ENCODE peak calls at places on chromosomes 6 and 20, in four cellular contexts. One of them, this sample, is unnamed.
A peak's percentile ranks its signal among the peaks of the same experiment; 100 is the strongest.

GRCh38 chr6:140653985-140654384 is 1279.5 kb upstream of the CITED2 start:
- DNase-seq in keratinocyte: no peak
- DNase-seq in activated gamma-delta T cell treated with Interleukin-2 at 50 U/mL for 16 hours: no peak
- DNase-seq in fibroblast of villous mesenchyme: no peak
- DNase-seq in this sample: no peak

GRCh38 chr20:33263784-33264183 is 19.2 kb upstream of the BPIFB1 start:
- DNase-seq in fibroblast of villous mesenchyme: no peak
- DNase-seq in keratinocyte: no peak
- DNase-seq in activated gamma-delta T cell treated with Interleukin-2 at 50 U/mL for 16 hours: no peak
- DNase-seq in this sample: no peak

GRCh38 chr20:16574656-16575355 is 1.6 kb upstream of the KIF16B start:
- DNase-seq in keratinocyte: peak; percentile 52
- DNase-seq in activated gamma-delta T cell treated with Interleukin-2 at 50 U/mL for 16 hours: peak; percentile 67
- DNase-seq in fibroblast of villous mesenchyme: peak; percentile 76
- DNase-seq in this sample: peak; percentile 73

GRCh38 chr6:75117701-75118100 is 88.2 kb downstream of the COL12A1 start:
- DNase-seq in fibroblast of villous mesenchyme: no peak
- DNase-seq in keratinocyte: no peak
- DNase-seq in activated gamma-delta T cell treated with Interleukin-2 at 50 U/mL for 16 hours: no peak
- DNase-seq in this sample: no peak

GRCh38 chr6:143405381-143406154 is 44.9 kb downstream of the ADAT2 start:
- DNase-seq in keratinocyte: no peak
- DNase-seq in fibroblast of villous mesenchyme: peak; percentile 42
- DNase-seq in activated gamma-delta T cell treated with Interleukin-2 at 50 U/mL for 16 hours: no peak
- DNase-seq in this sample: no peak

GRCh38 chr6:549901-550300 is 107.0 kb downstream of the HUS1B start:
- DNase-seq in fibroblast of villous mesenchyme: no peak
- DNase-seq in activated gamma-delta T cell treated with Interleukin-2 at 50 U/mL for 16 hours: no peak
- DNase-seq in keratinocyte: no peak
- DNase-seq in this sample: no peak

GRCh38 chr6:116111552-116112528 is 11.2 kb downstream of the NT5DC1 start:
- DNase-seq in fibroblast of villous mesenchyme: peak; percentile 47
- DNase-seq in keratinocyte: no peak
- DNase-seq in activated gamma-delta T cell treated with Interleukin-2 at 50 U/mL for 16 hours: no peak
- DNase-seq in this sample: no peak

GRCh38 chr20:8997720-8998119 is 71.2 kb upstream of the PLCB4 start:
- DNase-seq in keratinocyte: no peak
- DNase-seq in activated gamma-delta T cell treated with Interleukin-2 at 50 U/mL for 16 hours: no peak
- DNase-seq in fibroblast of villous mesenchyme: no peak
- DNase-seq in this sample: no peak

GRCh38 chr6:69861986-69862385 is 4.4 kb upstream of the COL19A1 start:
- DNase-seq in keratinocyte: peak; percentile 68
- DNase-seq in activated gamma-delta T cell treated with Interleukin-2 at 50 U/mL for 16 hours: no peak
- DNase-seq in fibroblast of villous mesenchyme: no peak
- DNase-seq in this sample: no peak

GRCh38 chr6:106805771-106806170 is 168.8 kb downstream of the CD24 start:
- DNase-seq in activated gamma-delta T cell treated with Interleukin-2 at 50 U/mL for 16 hours: no peak
- DNase-seq in fibroblast of villous mesenchyme: no peak
- DNase-seq in keratinocyte: no peak
- DNase-seq in this sample: no peak

GRCh38 chr6:111761783-111762312 is 111.4 kb downstream of the FYN start:
- DNase-seq in fibroblast of villous mesenchyme: peak; percentile 52
- DNase-seq in keratinocyte: no peak
- DNase-seq in activated gamma-delta T cell treated with Interleukin-2 at 50 U/mL for 16 hours: peak; percentile 26
- DNase-seq in this sample: no peak

GRCh38 chr6:152720964-152721363 is 23.3 kb downstream of the MYCT1 start:
- DNase-seq in fibroblast of villous mesenchyme: no peak
- DNase-seq in activated gamma-delta T cell treated with Interleukin-2 at 50 U/mL for 16 hours: no peak
- DNase-seq in keratinocyte: no peak
- DNase-seq in this sample: no peak

GRCh38 chr6:137827977-137828815 is 38.9 kb upstream of the TNFAIP3 start:
- DNase-seq in activated gamma-delta T cell treated with Interleukin-2 at 50 U/mL for 16 hours: no peak
- DNase-seq in keratinocyte: no peak
- DNase-seq in fibroblast of villous mesenchyme: no peak
- DNase-seq in this sample: no peak

GRCh38 chr20:51275816-51276215 is 252.9 kb upstream of the KCNG1 start:
- DNase-seq in fibroblast of villous mesenchyme: peak; percentile 4
- DNase-seq in keratinocyte: no peak
- DNase-seq in activated gamma-delta T cell treated with Interleukin-2 at 50 U/mL for 16 hours: no peak
- DNase-seq in this sample: no peak

GRCh38 chr6:7528565-7528964 is 12.9 kb upstream of the DSP start:
- DNase-seq in activated gamma-delta T cell treated with Interleukin-2 at 50 U/mL for 16 hours: no peak
- DNase-seq in keratinocyte: no peak
- DNase-seq in fibroblast of villous mesenchyme: peak; percentile 32
- DNase-seq in this sample: no peak

GRCh38 chr6:133208183-133208755 is 32.9 kb upstream of the EYA4 start:
- DNase-seq in fibroblast of villous mesenchyme: no peak
- DNase-seq in activated gamma-delta T cell treated with Interleukin-2 at 50 U/mL for 16 hours: no peak
- DNase-seq in keratinocyte: no peak
- DNase-seq in this sample: no peak

GRCh38 chr6:136153976-136154375 is 96.1 kb downstream of the MTFR2 start:
- DNase-seq in keratinocyte: no peak
- DNase-seq in fibroblast of villous mesenchyme: no peak
- DNase-seq in activated gamma-delta T cell treated with Interleukin-2 at 50 U/mL for 16 hours: no peak
- DNase-seq in this sample: no peak

GRCh38 chr6:126905917-126906316 is 212.6 kb upstream of the RSPO3 start:
- DNase-seq in fibroblast of villous mesenchyme: peak; percentile 30
- DNase-seq in activated gamma-delta T cell treated with Interleukin-2 at 50 U/mL for 16 hours: no peak
- DNase-seq in keratinocyte: no peak
- DNase-seq in this sample: no peak

GRCh38 chr6:87066449-87067288 is 28.2 kb downstream of the CGA start:
- DNase-seq in keratinocyte: no peak
- DNase-seq in fibroblast of villous mesenchyme: peak; percentile 71
- DNase-seq in activated gamma-delta T cell treated with Interleukin-2 at 50 U/mL for 16 hours: no peak
- DNase-seq in this sample: no peak

GRCh38 chr6:32132110-32132509 is 2.0 kb upstream of the FKBPL start:
- DNase-seq in keratinocyte: no peak
- DNase-seq in activated gamma-delta T cell treated with Interleukin-2 at 50 U/mL for 16 hours: no peak
- DNase-seq in fibroblast of villous mesenchyme: no peak
- DNase-seq in this sample: no peak

GRCh38 chr6:44224978-44225330 is 1.6 kb downstream of the SLC29A1 start:
- DNase-seq in keratinocyte: no peak
- DNase-seq in fibroblast of villous mesenchyme: no peak
- DNase-seq in activated gamma-delta T cell treated with Interleukin-2 at 50 U/mL for 16 hours: no peak
- DNase-seq in this sample: no peak

GRCh38 chr6:27582928-27583725 is 110.2 kb upstream of the ZNF184 start:
- DNase-seq in keratinocyte: no peak
- DNase-seq in activated gamma-delta T cell treated with Interleukin-2 at 50 U/mL for 16 hours: no peak
- DNase-seq in fibroblast of villous mesenchyme: peak; percentile 60
- DNase-seq in this sample: no peak

GRCh38 chr6:44201200-44201599 is 15.5 kb upstream of the MYMX start:
- DNase-seq in fibroblast of villous mesenchyme: no peak
- DNase-seq in keratinocyte: no peak
- DNase-seq in activated gamma-delta T cell treated with Interleukin-2 at 50 U/mL for 16 hours: no peak
- DNase-seq in this sample: no peak

GRCh38 chr20:24432057-24432456 is 37.4 kb upstream of the SYNDIG1 start:
- DNase-seq in activated gamma-delta T cell treated with Interleukin-2 at 50 U/mL for 16 hours: no peak
- DNase-seq in keratinocyte: no peak
- DNase-seq in fibroblast of villous mesenchyme: no peak
- DNase-seq in this sample: no peak

GRCh38 chr6:158803733-158804143 is 15.4 kb downstream of the EZR start:
- DNase-seq in activated gamma-delta T cell treated with Interleukin-2 at 50 U/mL for 16 hours: peak; percentile 49
- DNase-seq in keratinocyte: no peak
- DNase-seq in fibroblast of villous mesenchyme: peak; percentile 48
- DNase-seq in this sample: no peak

GRCh38 chr6:37653229-37653628 is 44.5 kb downstream of the MDGA1 start:
- DNase-seq in activated gamma-delta T cell treated with Interleukin-2 at 50 U/mL for 16 hours: no peak
- DNase-seq in fibroblast of villous mesenchyme: no peak
- DNase-seq in keratinocyte: no peak
- DNase-seq in this sample: no peak

GRCh38 chr6:166489301-166490155 is 97.0 kb downstream of the RAMACL start:
- DNase-seq in fibroblast of villous mesenchyme: no peak
- DNase-seq in activated gamma-delta T cell treated with Interleukin-2 at 50 U/mL for 16 hours: no peak
- DNase-seq in keratinocyte: no peak
- DNase-seq in this sample: no peak

GRCh38 chr20:37202267-37202943 is 23.1 kb upstream of the MROH8 start:
- DNase-seq in activated gamma-delta T cell treated with Interleukin-2 at 50 U/mL for 16 hours: no peak
- DNase-seq in keratinocyte: peak; percentile 86
- DNase-seq in fibroblast of villous mesenchyme: peak; percentile 97
- DNase-seq in this sample: no peak

GRCh38 chr6:13865132-13865531 is 50.8 kb upstream of the MCUR1 start:
- DNase-seq in fibroblast of villous mesenchyme: no peak
- DNase-seq in activated gamma-delta T cell treated with Interleukin-2 at 50 U/mL for 16 hours: no peak
- DNase-seq in keratinocyte: no peak
- DNase-seq in this sample: no peak

GRCh38 chr6:160042788-160043301 is 74.0 kb downstream of the IGF2R start:
- DNase-seq in keratinocyte: no peak
- DNase-seq in activated gamma-delta T cell treated with Interleukin-2 at 50 U/mL for 16 hours: no peak
- DNase-seq in fibroblast of villous mesenchyme: no peak
- DNase-seq in this sample: no peak

GRCh38 chr20:24917797-24918578 is 31.1 kb upstream of the CST7 start:
- DNase-seq in fibroblast of villous mesenchyme: peak; percentile 61
- DNase-seq in activated gamma-delta T cell treated with Interleukin-2 at 50 U/mL for 16 hours: peak; percentile 36
- DNase-seq in keratinocyte: no peak
- DNase-seq in this sample: no peak

GRCh38 chr6:10262505-10262904 is 152.4 kb downstream of the TFAP2A start:
- DNase-seq in activated gamma-delta T cell treated with Interleukin-2 at 50 U/mL for 16 hours: no peak
- DNase-seq in fibroblast of villous mesenchyme: no peak
- DNase-seq in keratinocyte: no peak
- DNase-seq in this sample: no peak

GRCh38 chr20:36808317-36809257 is 35.0 kb upstream of the DSN1 start:
- DNase-seq in fibroblast of villous mesenchyme: peak; percentile 85
- DNase-seq in activated gamma-delta T cell treated with Interleukin-2 at 50 U/mL for 16 hours: peak; percentile 66
- DNase-seq in keratinocyte: peak; percentile 73
- DNase-seq in this sample: peak; percentile 62

This sample was measured in activated B cell treated with CpG ODN at 0.5 μM for 24 hours.